ENCODE peak calls at places on chromosomes 11 and 22, in ten cellular contexts. L, Q, N, X, G, K, A, T, F and H are unnamed samples.
A peak's percentile ranks its signal among the peaks of the same experiment; 100 is the strongest.

GRCh38 chr11:85472953-85473352 is 154.2 kb downstream of the DLG2 start:
- DNase-seq in A (no peak), X (no peak), G (no peak), N (no peak), K (no peak), F (no peak), Q (no peak), T (no peak), L (peak; percentile 76), H (peak; percentile 79)

GRCh38 chr11:94926698-94927237 is 46.6 kb downstream of the CWC15 start:
- DNase-seq in F (peak; percentile 94), A (no peak), T (peak; percentile 94), N (peak; percentile 95), Q (peak; percentile 50), X (no peak), K (no peak), L (no peak), G (no peak), H (peak; percentile 39)

GRCh38 chr11:30216534-30216933 is 14.3 kb upstream of the FSHB start:
- DNase-seq in T (no peak), L (no peak), F (no peak), G (no peak), Q (no peak), N (no peak), X (no peak), A (no peak), K (no peak), H (no peak)

GRCh38 chr22:45090364-45090960 is 73.3 kb upstream of the NUP50 start:
- DNase-seq in N (peak; percentile 28), G (peak; percentile 90), Q (no peak), F (no peak), T (peak; percentile 65), A (no peak), L (no peak), X (no peak), K (no peak), H (peak; percentile 68)

GRCh38 chr11:6719588-6719987 is 36.4 kb upstream of the MRPL17 start:
- DNase-seq in A (no peak), N (peak; percentile 3), Q (no peak), G (no peak), L (no peak), T (no peak), K (no peak), X (no peak), F (no peak), H (no peak)

GRCh38 chr11:61572913-61573312 is 8.0 kb downstream of the SYT7 start:
- DNase-seq in F (no peak), N (no peak), X (no peak), L (no peak), T (no peak), A (no peak), K (no peak), Q (no peak), G (no peak), H (no peak)

GRCh38 chr11:78575478-78575877 is 814 bp upstream of the NARS2 start:
- DNase-seq in X (no peak), N (no peak), T (no peak), L (no peak), G (no peak), A (no peak), F (no peak), Q (no peak), K (no peak), H (no peak)

GRCh38 chr11:93668171-93668570 is 6.7 kb downstream of the CEP295 start:
- DNase-seq in A (no peak), L (no peak), T (peak; percentile 5), K (no peak), F (no peak), N (peak; percentile 17), X (no peak), G (no peak), Q (no peak), H (no peak)

GRCh38 chr11:62791501-62792192 is at the start of gene TMEM223:
- DNase-seq in F (peak; percentile 83), A (peak; percentile 86), N (peak; percentile 87), G (peak; percentile 94), Q (peak; percentile 86), X (peak; percentile 92), L (peak; percentile 97), T (peak; percentile 72), K (peak; percentile 92), H (peak; percentile 89)

GRCh38 chr11:11543656-11544055 is 78.1 kb downstream of the GALNT18 start:
- DNase-seq in X (no peak), F (no peak), K (no peak), L (no peak), A (no peak), Q (no peak), T (no peak), G (no peak), N (no peak), H (no peak)

GRCh38 chr11:44398266-44399045 is 88.5 kb upstream of the ALX4 start:
- DNase-seq in X (no peak), L (peak; percentile 84), G (no peak), Q (no peak), F (no peak), N (no peak), T (no peak), K (no peak), A (no peak), H (no peak)

GRCh38 chr22:32413715-32414114 is 1.7 kb upstream of the RTCB start:
- DNase-seq in Q (no peak), K (peak; percentile 49), A (no peak), N (peak; percentile 39), F (no peak), L (no peak), T (peak; percentile 42), G (no peak), X (peak; percentile 42), H (no peak)

GRCh38 chr22:43110927-43111623 is 525 bp downstream of the BIK start:
- DNase-seq in A (peak; percentile 55), X (peak; percentile 69), G (peak; percentile 68), L (no peak), N (no peak), K (no peak), Q (peak; percentile 68), F (no peak), T (no peak), H (no peak)

GRCh38 chr11:100629671-100630070 is 57.4 kb upstream of the ARHGAP42 start:
- DNase-seq in L (no peak), X (no peak), K (no peak), Q (no peak), T (no peak), F (no peak), A (no peak), N (no peak), G (peak; percentile 53), H (no peak)

GRCh38 chr11:67054851-67055523 is 1.7 kb upstream of the RHOD start:
- DNase-seq in F (peak; percentile 69), G (no peak), A (peak; percentile 59), Q (peak; percentile 90), X (peak; percentile 51), T (peak; percentile 88), N (peak; percentile 89), K (peak; percentile 60), L (no peak), H (no peak)

GRCh38 chr11:115709297-115709696 is 205.1 kb upstream of the CADM1 start:
- DNase-seq in K (no peak), N (no peak), X (peak; percentile 21), T (no peak), G (no peak), A (no peak), Q (no peak), F (no peak), L (no peak), H (no peak)

GRCh38 chr11:12922980-12923507 is 86.1 kb upstream of the RASSF10 start:
- DNase-seq in L (no peak), K (no peak), T (peak; percentile 47), A (no peak), Q (no peak), G (no peak), N (peak; percentile 66), X (no peak), F (no peak), H (no peak)

GRCh38 chr22:40001104-40001503 is 6.3 kb downstream of the FAM83F start:
- DNase-seq in K (no peak), A (no peak), G (no peak), N (no peak), T (no peak), F (no peak), L (no peak), Q (no peak), X (no peak), H (no peak)

GRCh38 chr11:59545179-59546020 is 34.1 kb downstream of the OR4D9 start:
- DNase-seq in T (peak; percentile 44), Q (no peak), X (no peak), K (no peak), G (no peak), A (no peak), F (no peak), L (no peak), N (peak; percentile 97), H (peak; percentile 47)

GRCh38 chr11:103618532-103618931 is 417.9 kb upstream of the DDI1 start:
- DNase-seq in L (no peak), N (peak; percentile 81), A (no peak), G (no peak), F (no peak), T (peak; percentile 83), K (no peak), Q (no peak), X (no peak), H (no peak)

GRCh38 chr11:95067042-95067827 is 516 bp downstream of the SRSF8 start:
- DNase-seq in K (peak; percentile 61), N (peak; percentile 80), G (peak; percentile 90), X (peak; percentile 64), L (peak; percentile 96), T (peak; percentile 72), Q (peak; percentile 85), A (peak; percentile 30), F (peak; percentile 84), H (peak; percentile 75)

GRCh38 chr11:86671386-86672006 is 920 bp downstream of the ME3 start:
- DNase-seq in X (no peak), L (peak; percentile 94), A (no peak), F (peak; percentile 66), N (no peak), G (peak; percentile 75), T (no peak), K (no peak), Q (peak; percentile 65), H (peak; percentile 37)

GRCh38 chr11:59767212-59767611 is 12.0 kb downstream of the STX3 start:
- DNase-seq in N (peak; percentile 14), T (no peak), X (no peak), A (no peak), K (no peak), Q (no peak), F (no peak), L (no peak), G (no peak), H (no peak)

GRCh38 chr11:44071157-44071556 is 5.1 kb downstream of the ACCS start:
- DNase-seq in A (no peak), N (no peak), F (no peak), T (no peak), L (no peak), K (no peak), G (peak; percentile 70), X (no peak), Q (no peak), H (peak; percentile 51)

GRCh38 chr11:67700548-67701262 is 26.3 kb upstream of the ALDH3B2 start:
- DNase-seq in N (no peak), K (no peak), T (no peak), A (no peak), L (no peak), G (no peak), Q (no peak), F (no peak), X (no peak), H (no peak)

GRCh38 chr11:27795955-27796861 is 96.0 kb upstream of the BDNF start:
- DNase-seq in Q (no peak), A (no peak), K (no peak), N (peak; percentile 3), G (peak; percentile 72), L (no peak), F (no peak), T (peak; percentile 9), X (no peak), H (peak; percentile 47)

GRCh38 chr11:82356316-82356715 is 377.3 kb downstream of the FAM181B start:
- DNase-seq in F (no peak), T (no peak), X (no peak), A (no peak), G (no peak), Q (no peak), K (no peak), L (no peak), N (peak; percentile 0), H (no peak)

GRCh38 chr22:22767876-22768602 is 119.6 kb upstream of the IGLL5 start:
- DNase-seq in K (no peak), T (no peak), X (no peak), F (peak; percentile 32), A (no peak), L (peak; percentile 82), N (no peak), G (peak; percentile 86), Q (no peak), H (peak; percentile 70)